ENCODE peak calls at places on chromosomes 1 and 21, in eight cellular contexts. Y is IMR-90, O is PC-3, Q is OCI-LY7, U is psoas muscle, T is body of pancreas, G is left lung, J is hepatocyte. C is an unnamed sample.

GRCh38 chr1:119771016-119771415 is 2.3 kb upstream of the HMGCS2 start:
- DNase-seq in Y (peak), O (no peak), Q (no peak), U (no peak), T (peak), G (no peak), J (peak), C (no peak)

GRCh38 chr1:199463521-199464127 is 563.9 kb upstream of the NR5A2 start:
- DNase-seq in Y (peak), O (peak), Q (peak), U (no peak), T (peak), G (no peak), J (peak), C (no peak)

GRCh38 chr1:9714257-9714718 is 62.8 kb downstream of the PIK3CD start:
- DNase-seq in Y (no peak), O (no peak), Q (peak), U (no peak), T (no peak), G (no peak), J (no peak), C (no peak)

GRCh38 chr1:2373551-2374259 is 17.6 kb downstream of the MORN1 start:
- DNase-seq in Y (no peak), O (no peak), Q (no peak), U (no peak), T (no peak), G (peak), J (no peak), C (no peak)

GRCh38 chr1:77281491-77282186 is at the start of gene AK5:
- DNase-seq in Y (peak), O (peak), Q (no peak), U (peak), T (peak), G (peak), J (peak), C (no peak)

GRCh38 chr1:97599447-97599846 is 321.4 kb downstream of the DPYD start:
- DNase-seq in Y (peak), O (peak), Q (no peak), U (no peak), T (no peak), G (no peak), J (no peak), C (no peak)

GRCh38 chr1:116871772-116872146 is 38.0 kb upstream of the PTGFRN start:
- DNase-seq in Y (no peak), O (no peak), Q (no peak), U (no peak), T (no peak), G (no peak), J (no peak), C (no peak)

GRCh38 chr1:52855584-52855983 is 13.0 kb downstream of the ZYG11A start:
- DNase-seq in Y (no peak), O (no peak), Q (no peak), U (no peak), T (no peak), G (no peak), J (no peak), C (no peak)

GRCh38 chr1:56570924-56571372 is 8.4 kb downstream of the PLPP3 start:
- DNase-seq in Y (no peak), O (peak), Q (no peak), U (no peak), T (peak), G (no peak), J (no peak), C (no peak)

GRCh38 chr1:113282011-113282896 is 108.1 kb upstream of the MAGI3 start:
- DNase-seq in Y (no peak), O (no peak), Q (no peak), U (no peak), T (no peak), G (no peak), J (no peak), C (no peak)

GRCh38 chr1:22889213-22889827 is 83.3 kb downstream of the LACTBL1 start:
- DNase-seq in Y (peak), O (peak), Q (peak), U (no peak), T (peak), G (no peak), J (peak), C (no peak)

GRCh38 chr1:143735764-143736461 is 235.9 kb downstream of the FAM72C start:
- DNase-seq in Y (no peak), O (no peak), Q (no peak), U (no peak), T (no peak), G (no peak), J (no peak), C (no peak)

GRCh38 chr1:54016343-54017282 is 1.4 kb downstream of the LDLRAD1 start:
- DNase-seq in Y (peak), O (peak), Q (no peak), U (no peak), T (peak), G (no peak), J (peak), C (no peak)

GRCh38 chr1:47384083-47384482 is 32.0 kb upstream of the FOXE3 start:
- DNase-seq in Y (no peak), O (no peak), Q (no peak), U (no peak), T (no peak), G (no peak), J (no peak), C (no peak)

GRCh38 chr1:223844521-223844961 is 1.2 kb downstream of the TP53BP2 start:
- DNase-seq in Y (no peak), O (peak), Q (no peak), U (no peak), T (no peak), G (no peak), J (no peak), C (no peak)

GRCh38 chr1:210558302-210558701 is 229.6 kb downstream of the HHAT start:
- DNase-seq in Y (peak), O (no peak), Q (no peak), U (no peak), T (peak), G (no peak), J (peak), C (no peak)

GRCh38 chr1:94873520-94874351 is 53.2 kb downstream of the CNN3 start:
- DNase-seq in Y (peak), O (no peak), Q (peak), U (no peak), T (no peak), G (no peak), J (peak), C (peak)

GRCh38 chr1:79896136-79896535 is 889.6 kb upstream of the ADGRL4 start:
- DNase-seq in Y (no peak), O (no peak), Q (no peak), U (no peak), T (no peak), G (no peak), J (no peak), C (no peak)

GRCh38 chr1:79902418-79902817 is 895.9 kb upstream of the ADGRL4 start:
- DNase-seq in Y (no peak), O (no peak), Q (no peak), U (no peak), T (no peak), G (no peak), J (no peak), C (no peak)

GRCh38 chr1:79895573-79895972 is 889.0 kb upstream of the ADGRL4 start:
- DNase-seq in Y (no peak), O (no peak), Q (no peak), U (no peak), T (no peak), G (no peak), J (no peak), C (no peak)

GRCh38 chr1:79899914-79900313 is 893.4 kb upstream of the ADGRL4 start:
- DNase-seq in Y (peak), O (peak), Q (no peak), U (no peak), T (no peak), G (no peak), J (no peak), C (no peak)
- TF ChIP-seq CTCF in Y (peak), O (peak), Q (no peak), U (no peak), T (no peak), G (no peak), J (no peak), C (no peak)

GRCh38 chr1:3393987-3394920 is 60.2 kb upstream of the ARHGEF16 start:
- DNase-seq in Y (no peak), O (no peak), Q (no peak), U (no peak), T (no peak), G (no peak), J (no peak), C (no peak)
- H3K4me3 ChIP-seq in Y (no peak), O (no peak), Q (no peak), U (peak), T (no peak), G (no peak), J (no peak), C (peak)

GRCh38 chr1:161503394-161503748 is 1.9 kb upstream of the FCGR2A start:
- DNase-seq in Y (no peak), O (no peak), Q (no peak), U (no peak), T (no peak), G (no peak), J (no peak), C (no peak)

GRCh38 chr1:161502181-161502580 is 3.1 kb upstream of the FCGR2A start:
- DNase-seq in Y (no peak), O (no peak), Q (no peak), U (no peak), T (no peak), G (no peak), J (no peak), C (no peak)

GRCh38 chr1:161502641-161503393 is 2.4 kb upstream of the FCGR2A start:
- DNase-seq in Y (peak), O (peak), Q (no peak), U (no peak), T (no peak), G (no peak), J (no peak), C (no peak)

GRCh38 chr1:161506336-161507223 is 1.3 kb downstream of the FCGR2A start:
- DNase-seq in Y (peak), O (no peak), Q (no peak), U (no peak), T (no peak), G (peak), J (peak), C (no peak)

GRCh38 chr1:161505892-161506173 is 576 bp downstream of the FCGR2A start:
- DNase-seq in Y (no peak), O (no peak), Q (no peak), U (no peak), T (no peak), G (no peak), J (no peak), C (no peak)
- H3K27ac ChIP-seq in Y (no peak), O (no peak), Q (no peak), U (no peak), T (peak), G (peak), J (no peak), C (no peak)

GRCh38 chr1:230730979-230731378 is 16.2 kb upstream of the CAPN9 start:
- DNase-seq in Y (no peak), O (no peak), Q (no peak), U (no peak), T (peak), G (no peak), J (no peak), C (no peak)
- TF ChIP-seq CTCF in Y (no peak), O (no peak), Q (no peak), U (no peak), T (no peak), G (no peak), J (no peak), C (no peak)

GRCh38 chr21:14711287-14711686 is 165.2 kb upstream of the SAMSN1 start:
- DNase-seq in Y (no peak), O (peak), Q (no peak), U (no peak), T (no peak), G (no peak), J (no peak), C (no peak)

GRCh38 chr21:14716761-14717396 is 170.8 kb upstream of the SAMSN1 start:
- DNase-seq in Y (no peak), O (no peak), Q (no peak), U (no peak), T (no peak), G (no peak), J (no peak), C (no peak)

GRCh38 chr21:14712121-14712520 is 166.0 kb upstream of the SAMSN1 start:
- DNase-seq in Y (no peak), O (peak), Q (no peak), U (no peak), T (no peak), G (no peak), J (no peak), C (no peak)

GRCh38 chr21:14707265-14708020 is 161.3 kb upstream of the SAMSN1 start:
- DNase-seq in Y (no peak), O (peak), Q (no peak), U (no peak), T (no peak), G (no peak), J (no peak), C (no peak)

DNA sequence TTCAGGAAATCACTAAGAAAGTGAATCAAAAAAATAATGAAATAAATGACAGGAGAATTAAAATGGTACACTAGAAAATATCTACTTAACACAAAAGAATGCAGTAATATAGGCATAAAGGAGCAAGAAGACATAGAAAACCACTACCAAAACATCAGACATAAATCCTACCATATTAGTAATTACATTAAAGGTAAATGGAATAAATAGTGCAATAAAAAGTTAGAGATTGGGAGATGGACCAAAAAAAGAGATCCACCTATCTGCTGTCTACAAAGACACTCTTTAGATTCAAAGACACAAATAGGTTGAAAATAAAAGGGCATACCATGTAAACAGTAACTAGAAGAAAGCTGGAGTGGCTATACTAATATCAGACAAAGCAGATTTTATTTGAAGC is 167.0 kb upstream of the SAMSN1 start:
- DNase-seq in Y (no peak), O (no peak), Q (no peak), U (no peak), T (no peak), G (no peak), J (no peak), C (no peak)
- H3K4me3 ChIP-seq in Y (no peak), O (no peak), Q (no peak), U (no peak), T (no peak), G (no peak), J (no peak), C (no peak)

DNA sequence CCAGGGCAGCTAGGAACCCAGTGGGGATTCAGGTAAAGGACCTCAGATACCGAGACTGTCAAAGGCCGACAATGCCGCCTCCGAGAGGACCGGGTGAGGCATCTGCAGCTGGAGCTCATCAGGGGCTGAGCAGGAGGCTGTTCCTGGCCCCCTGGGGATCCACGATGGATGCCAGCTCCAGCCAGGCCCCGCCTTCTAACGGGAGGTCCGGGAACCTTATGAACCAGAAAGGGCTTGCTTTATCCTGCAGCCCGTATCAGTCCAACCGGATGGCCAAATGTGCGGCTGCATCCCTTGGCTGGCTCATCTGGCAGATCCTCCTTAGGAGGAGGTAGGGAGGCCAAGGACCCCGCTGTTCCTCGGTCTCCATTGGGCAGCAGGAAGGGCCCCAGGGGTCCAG is 32.0 kb downstream of the SLC45A1 start:
- DNase-seq in Y (no peak), O (no peak), Q (no peak), U (peak), T (no peak), G (peak), J (no peak), C (no peak)
- H3K27ac ChIP-seq in Y (no peak), O (no peak), Q (no peak), U (no peak), T (peak), G (no peak), J (no peak), C (peak)

GRCh38 chr1:162633327-162633762 is 1.1 kb downstream of the DDR2 start:
- DNase-seq in Y (peak), O (no peak), Q (no peak), U (no peak), T (no peak), G (no peak), J (peak), C (no peak)
- TF ChIP-seq CTCF in Y (peak), O (no peak), Q (no peak), U (no peak), T (no peak), G (no peak), J (no peak), C (no peak)

GRCh38 chr1:202630541-202630940 is 79.7 kb downstream of the SYT2 start:
- DNase-seq in Y (no peak), O (no peak), Q (no peak), U (no peak), T (no peak), G (peak), J (no peak), C (no peak)
- H3K4me3 ChIP-seq in Y (no peak), O (no peak), Q (no peak), U (no peak), T (no peak), G (no peak), J (no peak), C (no peak)